ENCODE peak calls at places on chromosome 15, in five cellular contexts. A is GM13976; N is AG04450; S is activated CD8-positive, alpha-beta T cell treated with anti-CD3 and anti-CD28 coated beads for 36 hours; F is H9. G is an unnamed sample.
A peak's percentile ranks its signal among the peaks of the same experiment; 100 is the strongest.

GRCh38 chr15:65767895-65768294 is 24.2 kb downstream of the DENND4A start:
- DNase-seq in A (no peak), N (no peak), S (peak; percentile 66), F (no peak), G (no peak)

GRCh38 chr15:81075272-81075671 is 58.8 kb upstream of the CFAP161 start:
- DNase-seq in A (no peak), N (no peak), S (no peak), F (no peak), G (no peak)

GRCh38 chr15:64209680-64210334 is 47.0 kb upstream of the PPIB start:
- DNase-seq in A (peak; percentile 45), N (peak; percentile 2), S (peak; percentile 7), F (no peak), G (no peak)

GRCh38 chr15:84981054-84981710 is 474 bp upstream of the PDE8A start:
- DNase-seq in A (peak; percentile 99), N (peak; percentile 91), S (peak; percentile 94), F (peak; percentile 96), G (peak; percentile 94)

GRCh38 chr15:50435772-50436171 is 11.6 kb downstream of the USP8 start:
- DNase-seq in A (no peak), N (no peak), S (no peak), F (no peak), G (no peak)

GRCh38 chr15:60074181-60074885 is 70.2 kb downstream of the FOXB1 start:
- DNase-seq in A (no peak), N (no peak), S (peak; percentile 15), F (no peak), G (no peak)

GRCh38 chr15:75508741-75509532 is 57.4 kb upstream of the SIN3A start:
- DNase-seq in A (peak; percentile 38), N (peak; percentile 20), S (peak; percentile 23), F (no peak), G (no peak)

GRCh38 chr15:49769225-49769624 is 148.4 kb downstream of the DTWD1 start:
- DNase-seq in A (no peak), N (no peak), S (no peak), F (no peak), G (no peak)

GRCh38 chr15:66387176-66388056 is 704 bp downstream of the MAP2K1 start:
- DNase-seq in A (peak; percentile 60), N (no peak), S (peak; percentile 90), F (peak; percentile 52), G (peak; percentile 85)

GRCh38 chr15:63503739-63504246 is 600 bp upstream of the USP3 start:
- DNase-seq in A (peak; percentile 49), N (peak; percentile 58), S (peak; percentile 95), F (peak; percentile 63), G (peak; percentile 87)

GRCh38 chr15:50083424-50084025 is 35.5 kb downstream of the ATP8B4 start:
- DNase-seq in A (no peak), N (no peak), S (no peak), F (no peak), G (no peak)

GRCh38 chr15:100266166-100266565 is 75.6 kb downstream of the ADAMTS17 start:
- DNase-seq in A (no peak), N (no peak), S (no peak), F (no peak), G (no peak)

GRCh38 chr15:66715181-66715624 is 13.2 kb downstream of the SMAD6 start:
- DNase-seq in A (no peak), N (no peak), S (no peak), F (no peak), G (peak; percentile 72)

GRCh38 chr15:64892850-64893403 is 18.8 kb upstream of the ANKDD1A start:
- DNase-seq in A (no peak), N (no peak), S (peak; percentile 76), F (peak; percentile 21), G (no peak)

GRCh38 chr15:101404245-101404644 is 85.3 kb downstream of the PCSK6 start:
- DNase-seq in A (no peak), N (no peak), S (no peak), F (no peak), G (no peak)

GRCh38 chr15:91922701-91923279 is 69.3 kb downstream of the SLCO3A1 start:
- DNase-seq in A (no peak), N (no peak), S (no peak), F (no peak), G (no peak)

GRCh38 chr15:79455361-79455760 is 23.2 kb downstream of the MINAR1 start:
- DNase-seq in A (no peak), N (no peak), S (no peak), F (no peak), G (no peak)

GRCh38 chr15:26773485-26773877 is 615 bp upstream of the GABRB3 start:
- DNase-seq in A (peak; percentile 22), N (no peak), S (no peak), F (peak; percentile 52), G (no peak)

GRCh38 chr15:93049914-93050534 is 39.0 kb downstream of the RGMA start:
- DNase-seq in A (no peak), N (no peak), S (no peak), F (no peak), G (no peak)

GRCh38 chr15:64905119-64905831 is 6.4 kb upstream of the ANKDD1A start:
- DNase-seq in A (peak; percentile 87), N (no peak), S (peak; percentile 88), F (peak; percentile 98), G (peak; percentile 86)

GRCh38 chr15:31296304-31297220 is 30.1 kb upstream of the KLF13 start:
- DNase-seq in A (no peak), N (no peak), S (no peak), F (peak; percentile 33), G (peak; percentile 65)

GRCh38 chr15:52113246-52113645 is 671 bp upstream of the BCL2L10 start:
- DNase-seq in A (no peak), N (no peak), S (no peak), F (no peak), G (no peak)

GRCh38 chr15:52113708-52114107 is 1.1 kb upstream of the BCL2L10 start:
- DNase-seq in A (no peak), N (no peak), S (no peak), F (no peak), G (no peak)

GRCh38 chr15:52114656-52115055 is 2.1 kb upstream of the BCL2L10 start:
- DNase-seq in A (no peak), N (no peak), S (no peak), F (no peak), G (no peak)

GRCh38 chr15:52115598-52116427 is 3.2 kb upstream of the BCL2L10 start:
- DNase-seq in A (no peak), N (no peak), S (no peak), F (no peak), G (no peak)

DNA sequence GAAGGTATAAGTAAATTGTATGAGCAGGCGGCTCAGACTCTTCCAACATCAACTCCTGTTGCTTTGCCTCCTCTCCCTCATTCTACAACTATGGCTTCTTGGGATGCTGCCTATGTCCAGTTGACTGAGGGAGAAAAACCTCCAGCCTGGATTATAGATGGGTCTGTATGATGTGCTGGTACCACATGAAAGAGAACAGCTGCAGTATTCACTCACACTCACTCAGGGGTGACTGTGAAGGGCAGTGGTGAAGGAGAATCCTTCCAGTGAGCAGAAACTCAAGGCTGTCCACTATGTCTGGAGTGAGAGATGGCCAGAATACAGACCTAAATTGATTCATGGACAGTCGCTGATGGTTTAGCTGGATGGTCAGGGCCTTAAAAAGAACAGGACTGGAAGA is 1.7 kb upstream of the BCL2L10 start:
- DNase-seq in A (no peak), N (no peak), S (no peak), F (no peak), G (no peak)
- TF ChIP-seq CTCF in A (no peak), N (no peak), S (no peak), F (no peak), G (no peak)

GRCh38 chr15:40746916-40747418 is 8.1 kb downstream of the RMDN3 start:
- DNase-seq in A (no peak), N (no peak), S (no peak), F (no peak), G (no peak)

GRCh38 chr15:40744810-40745152 is 10.3 kb downstream of the RMDN3 start:
- DNase-seq in A (no peak), N (no peak), S (no peak), F (no peak), G (no peak)

GRCh38 chr15:40747685-40748631 is 7.1 kb downstream of the RMDN3 start:
- DNase-seq in A (no peak), N (no peak), S (no peak), F (no peak), G (no peak)

GRCh38 chr15:40743466-40743865 is 11.6 kb downstream of the RMDN3 start:
- DNase-seq in A (no peak), N (no peak), S (no peak), F (no peak), G (no peak)

DNA sequence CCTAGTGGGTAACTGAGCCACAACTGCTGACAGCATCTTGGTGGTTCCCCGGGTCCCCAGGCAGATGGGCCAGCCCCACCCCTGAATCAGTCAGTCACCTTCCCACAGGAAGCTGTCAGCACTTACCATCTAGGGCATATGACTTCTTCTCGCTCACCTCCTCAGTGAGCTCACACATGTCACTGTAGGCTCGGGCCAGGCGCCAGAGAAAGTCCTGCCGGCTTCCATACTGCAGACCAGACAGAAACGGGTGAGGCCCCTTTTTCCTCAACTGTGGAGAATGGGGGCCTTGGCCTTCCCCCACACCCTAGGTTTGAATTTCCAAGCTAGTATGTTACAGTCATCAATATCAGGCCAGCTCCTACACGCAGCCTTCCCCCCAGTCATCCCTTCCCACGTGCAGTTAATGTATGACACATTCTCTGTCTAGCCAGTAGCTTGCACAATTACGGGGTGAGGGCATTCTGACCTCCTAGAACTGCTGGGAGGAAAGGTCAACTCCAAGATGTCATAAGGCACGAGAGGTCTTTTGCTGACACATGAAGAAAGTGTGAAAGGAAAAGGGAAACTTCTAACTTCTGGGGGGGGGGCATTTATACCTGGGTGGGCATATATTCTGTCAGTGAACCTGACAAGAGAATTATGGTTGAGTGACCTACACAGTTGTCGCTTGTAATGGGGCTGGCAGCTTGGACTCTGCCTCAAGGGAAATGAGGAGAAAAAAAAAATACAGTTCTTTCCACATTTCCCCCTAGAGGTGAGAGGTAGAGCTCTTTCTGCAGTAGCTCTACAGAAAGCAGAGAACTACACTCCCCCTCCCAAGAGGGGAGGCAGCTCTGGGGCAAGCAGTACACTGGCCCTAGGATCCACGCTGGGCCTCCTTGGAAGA is 10.9 kb downstream of the RMDN3 start:
- DNase-seq in A (no peak), N (no peak), S (peak; percentile 85), F (no peak), G (no peak)
- TF ChIP-seq CTCF in A (no peak), N (peak; percentile 31), S (no peak), F (peak; percentile 44), G (no peak)

GRCh38 chr15:90691369-90691768 is 25.8 kb upstream of the BLM start:
- DNase-seq in A (no peak), N (no peak), S (no peak), F (no peak), G (no peak)
- TF ChIP-seq CTCF in A (no peak), N (peak; percentile 23), S (no peak), F (peak; percentile 33), G (no peak)

GRCh38 chr15:97301166-97301565 is 659.3 kb upstream of the ARRDC4 start:
- DNase-seq in A (no peak), N (no peak), S (no peak), F (peak; percentile 35), G (no peak)
- TF ChIP-seq CTCF in A (no peak), N (no peak), S (no peak), F (peak; percentile 46), G (no peak)

DNA sequence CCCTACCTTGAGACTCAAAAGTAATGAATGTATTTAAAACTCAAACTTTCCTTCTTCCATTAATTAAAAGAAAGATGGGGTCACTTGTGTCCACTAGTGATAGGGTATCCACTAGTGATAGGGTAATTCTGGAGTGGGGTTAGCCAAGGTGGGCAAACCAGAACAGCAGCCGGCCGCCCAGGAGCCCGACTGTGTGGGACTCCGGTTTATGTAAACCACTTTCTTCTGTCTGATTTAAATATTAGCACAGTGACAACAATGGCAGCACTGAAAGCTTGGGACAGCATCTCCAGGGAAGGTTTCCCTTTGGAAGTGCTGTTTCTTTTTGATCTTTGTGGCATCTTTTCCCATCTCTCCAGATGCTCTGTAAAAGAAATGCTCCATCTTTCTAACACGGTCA is 722 bp downstream of the MYZAP start:
- DNase-seq in A (no peak), N (no peak), S (no peak), F (no peak), G (no peak)
- TF ChIP-seq CTCF in A (no peak), N (no peak), S (no peak), F (no peak), G (no peak)

G was measured in coronary artery.